ENCODE peak calls at places on chromosomes 13 and 19, in ten cellular contexts. Z is CD4-positive, alpha-beta T cell; S is B cell; J is cardiac fibroblast; X is psoas muscle; B is GM20000; A is pancreas; H is neural crest cell; Y is nephron progenitor cell; Q is cardiac muscle cell. M is an unnamed sample.

GRCh38 chr19:56333506-56333905 is 18.9 kb upstream of the ZSCAN5A start:
- DNase-seq in Z (peak), S (no peak), Y (peak), J (peak), Q (peak), X (no peak), H (peak), A (no peak), B (peak), M (peak)

GRCh38 chr19:44002212-44002565 is 568 bp upstream of the ZNF230 start:
- DNase-seq in Z (no peak), J (peak), H (no peak), A (no peak), B (no peak), X (no peak), Y (no peak), Q (no peak), S (no peak), M (no peak)

GRCh38 chr13:92461831-92462230 is 764.8 kb upstream of the GPC6 start:
- DNase-seq in J (no peak), Y (no peak), H (no peak), Z (no peak), X (no peak), B (no peak), A (no peak), Q (no peak), S (no peak), M (no peak)

GRCh38 chr13:104137416-104137815 is 1071.2 kb upstream of the SLC10A2 start:
- DNase-seq in Y (no peak), Z (no peak), X (no peak), B (no peak), J (no peak), A (no peak), Q (no peak), H (no peak), S (no peak), M (no peak)

GRCh38 chr13:23447927-23448326 is 14.4 kb upstream of the SACS start:
- DNase-seq in A (no peak), H (no peak), X (no peak), Y (no peak), J (peak), Z (no peak), S (no peak), B (no peak), Q (no peak), M (no peak)

GRCh38 chr13:83221813-83222241 is 660.4 kb downstream of the SLITRK1 start:
- DNase-seq in J (peak), S (no peak), H (no peak), Z (no peak), A (no peak), B (no peak), X (no peak), Q (no peak), Y (no peak), M (no peak)

GRCh38 chr19:10855879-10856522 is 7.8 kb downstream of the C19orf38 start:
- DNase-seq in A (no peak), Z (no peak), Q (peak), X (no peak), B (no peak), J (peak), S (no peak), H (no peak), Y (peak), M (no peak)

GRCh38 chr13:114304346-114305034 is 9.8 kb upstream of the CHAMP1 start:
- DNase-seq in H (no peak), Y (no peak), A (no peak), Q (no peak), J (no peak), Z (no peak), X (peak), S (no peak), B (no peak), M (no peak)

GRCh38 chr19:58569191-58569942 is 3.8 kb downstream of the MZF1 start:
- DNase-seq in H (no peak), Y (no peak), X (no peak), Q (no peak), Z (no peak), J (no peak), B (no peak), A (peak), S (no peak), M (no peak)

GRCh38 chr13:113470073-113470472 is 16.8 kb upstream of the ADPRHL1 start:
- DNase-seq in Q (no peak), H (no peak), Z (no peak), S (no peak), A (no peak), B (no peak), J (no peak), Y (no peak), X (no peak), M (no peak)

GRCh38 chr13:50085063-50085462 is 69.8 kb downstream of the KCNRG start:
- DNase-seq in A (no peak), X (no peak), J (peak), Q (peak), B (no peak), S (no peak), Z (no peak), Y (peak), H (no peak), M (no peak)

GRCh38 chr19:36009220-36009619 is 607 bp upstream of the SYNE4 start:
- DNase-seq in Z (peak), Q (peak), X (peak), A (peak), H (peak), J (peak), Y (peak), B (peak), S (no peak), M (peak)

GRCh38 chr19:16381756-16382401 is 57.3 kb downstream of the KLF2 start:
- DNase-seq in H (no peak), S (no peak), X (peak), Q (peak), B (no peak), Y (no peak), Z (no peak), J (peak), A (no peak), M (no peak)

GRCh38 chr13:104875008-104875762 is 1660.3 kb downstream of the EFNB2 start:
- DNase-seq in A (no peak), J (no peak), X (no peak), Q (no peak), B (no peak), Z (no peak), S (no peak), Y (no peak), H (no peak), M (no peak)

GRCh38 chr19:49680473-49681351 is 3.6 kb downstream of the PRMT1 start:
- DNase-seq in Z (peak), Y (peak), S (peak), H (peak), B (peak), A (peak), J (peak), X (peak), Q (peak), M (peak)

GRCh38 chr19:39351537-39352037 is 9.4 kb downstream of the SAMD4B start:
- DNase-seq in A (no peak), B (peak), X (no peak), Y (no peak), Z (no peak), S (no peak), H (no peak), J (no peak), Q (no peak), M (no peak)

GRCh38 chr19:33486936-33487793 is 34.4 kb downstream of the PEPD start:
- DNase-seq in B (no peak), S (no peak), A (peak), X (peak), J (no peak), H (no peak), Q (peak), Y (no peak), Z (no peak), M (no peak)

GRCh38 chr19:7076151-7076550 is 6.6 kb downstream of the ZNF557 start:
- DNase-seq in H (no peak), A (no peak), X (no peak), B (no peak), Z (no peak), S (no peak), Y (no peak), J (no peak), Q (no peak), M (no peak)

GRCh38 chr13:43407023-43407581 is 379.7 kb downstream of the ENOX1 start:
- DNase-seq in Q (no peak), A (no peak), Z (no peak), J (no peak), H (no peak), X (no peak), Y (no peak), S (no peak), B (no peak), M (no peak)

GRCh38 chr19:11964858-11965645 is at the start of gene ZNF763:
- DNase-seq in Z (peak), X (peak), Q (peak), J (peak), A (peak), H (peak), Y (peak), B (peak), S (peak), M (peak)

GRCh38 chr13:114145722-114146121 is 13.3 kb upstream of the RASA3 start:
- DNase-seq in A (peak), X (no peak), H (no peak), B (no peak), Y (no peak), S (no peak), Z (no peak), Q (no peak), J (no peak), M (no peak)

GRCh38 chr13:39565036-39565949 is 37.7 kb downstream of the LHFPL6 start:
- DNase-seq in Q (no peak), B (no peak), H (no peak), J (peak), S (no peak), X (no peak), Z (no peak), Y (no peak), A (no peak), M (no peak)

GRCh38 chr19:47626238-47626637 is 17.3 kb downstream of the BICRA start:
- DNase-seq in Q (no peak), Y (no peak), X (no peak), H (no peak), B (no peak), J (no peak), Z (no peak), S (no peak), A (no peak), M (no peak)

GRCh38 chr13:107117327-107118012 is 549.5 kb upstream of the ARGLU1 start:
- DNase-seq in Q (no peak), S (no peak), X (no peak), B (no peak), A (peak), Y (no peak), H (no peak), J (no peak), Z (no peak), M (peak)

GRCh38 chr13:113655358-113656014 is 2.5 kb downstream of the ATP4B start:
- DNase-seq in A (no peak), B (no peak), Y (no peak), J (no peak), Z (no peak), X (peak), Q (no peak), H (no peak), S (no peak), M (peak)

GRCh38 chr19:46678110-46678732 is 17.2 kb upstream of the DACT3 start:
- DNase-seq in B (no peak), Y (peak), Z (peak), Q (peak), X (peak), H (no peak), A (no peak), S (no peak), J (no peak), M (no peak)

GRCh38 chr19:8334458-8335342 is 8.4 kb downstream of the KANK3 start:
- DNase-seq in H (peak), A (peak), Z (no peak), S (no peak), Q (peak), B (no peak), J (peak), X (peak), Y (peak), M (peak)

GRCh38 chr13:113663934-113664333 is 3.1 kb upstream of the GRK1 start:
- DNase-seq in A (no peak), B (no peak), H (no peak), Z (no peak), Y (no peak), X (no peak), Q (no peak), J (no peak), S (no peak), M (peak)

GRCh38 chr19:39024875-39025641 is 7.3 kb downstream of the FBXO27 start:
- DNase-seq in Z (no peak), Y (no peak), H (no peak), B (no peak), J (no peak), S (no peak), A (no peak), X (no peak), Q (no peak), M (no peak)

GRCh38 chr13:28394422-28394821 is 100.5 kb downstream of the FLT1 start:
- DNase-seq in B (no peak), Y (no peak), Z (no peak), H (no peak), S (no peak), Q (no peak), A (no peak), X (no peak), J (peak), M (no peak)

GRCh38 chr13:77502104-77502720 is 33.3 kb upstream of the SCEL start:
- DNase-seq in B (no peak), Y (no peak), J (no peak), S (peak), H (no peak), X (no peak), Z (no peak), Q (no peak), A (no peak), M (no peak)

GRCh38 chr19:57559404-57560025 is at the start of gene ZNF550:
- DNase-seq in A (peak), X (peak), J (peak), Z (peak), Q (peak), H (peak), Y (peak), B (peak), S (peak), M (peak)

GRCh38 chr13:113937497-113938140 is 36.3 kb downstream of the C13orf46 start:
- DNase-seq in J (no peak), A (no peak), X (no peak), B (no peak), Q (no peak), H (no peak), Y (no peak), S (no peak), Z (no peak), M (no peak)

GRCh38 chr13:27678306-27679040 is 56.8 kb downstream of the POLR1D start:
- DNase-seq in Q (no peak), X (no peak), Y (no peak), S (no peak), A (no peak), H (no peak), J (peak), B (no peak), Z (no peak), M (no peak)

GRCh38 chr19:35524181-35524838 is 3.8 kb downstream of the SBSN start:
- DNase-seq in Y (peak), S (no peak), Q (peak), J (no peak), H (no peak), X (no peak), A (no peak), B (no peak), Z (no peak), M (no peak)

GRCh38 chr19:34265221-34265650 is 10.9 kb downstream of the GARRE1 start:
- DNase-seq in B (no peak), Y (no peak), S (no peak), H (no peak), Q (no peak), Z (no peak), J (no peak), X (no peak), A (no peak), M (no peak)

GRCh38 chr13:42740753-42741152 is 40.6 kb upstream of the FAM216B start:
- DNase-seq in H (no peak), Z (no peak), B (no peak), Y (no peak), J (peak), Q (no peak), A (no peak), X (peak), S (no peak), M (no peak)

GRCh38 chr19:7833225-7834156 is 3.5 kb downstream of the EVI5L start:
- DNase-seq in B (no peak), Q (no peak), Y (no peak), S (no peak), A (peak), X (no peak), Z (no peak), J (peak), H (no peak), M (no peak)

GRCh38 chr19:30222428-30222873 is 149.7 kb upstream of the ZNF536 start:
- DNase-seq in S (no peak), Y (peak), Q (peak), A (peak), Z (no peak), B (peak), H (peak), X (no peak), J (no peak), M (peak)
- TF ChIP-seq CTCF in S (peak), Y (peak), Q (peak), A (peak), Z (peak), B (peak), H (peak), X (peak), J (peak), M (peak)

GRCh38 chr13:48645845-48646244 is 7.9 kb upstream of the CYSLTR2 start:
- DNase-seq in A (no peak), Z (no peak), B (no peak), J (no peak), Y (no peak), Q (no peak), X (no peak), H (no peak), S (no peak), M (no peak)

GRCh38 chr13:48646791-48647190 is 6.9 kb upstream of the CYSLTR2 start:
- DNase-seq in Y (no peak), A (no peak), B (no peak), H (no peak), Z (no peak), S (no peak), J (no peak), Q (no peak), X (no peak), M (no peak)

GRCh38 chr13:48648446-48648845 is 5.3 kb upstream of the CYSLTR2 start:
- DNase-seq in Z (no peak), B (no peak), Q (no peak), J (no peak), Y (no peak), H (no peak), A (no peak), S (no peak), X (no peak), M (no peak)

GRCh38 chr13:48644951-48645350 is 8.8 kb upstream of the CYSLTR2 start:
- DNase-seq in X (no peak), S (no peak), H (no peak), A (no peak), Q (no peak), J (no peak), B (no peak), Y (no peak), Z (no peak), M (peak)

GRCh38 chr13:48647625-48648024 is 6.1 kb upstream of the CYSLTR2 start:
- DNase-seq in A (no peak), H (no peak), X (no peak), Q (no peak), S (no peak), Z (no peak), B (no peak), J (no peak), Y (no peak), M (no peak)
- TF ChIP-seq CTCF in A (no peak), H (no peak), X (no peak), Q (no peak), S (peak), Z (no peak), B (no peak), J (no peak), Y (no peak), M (no peak)

DNA sequence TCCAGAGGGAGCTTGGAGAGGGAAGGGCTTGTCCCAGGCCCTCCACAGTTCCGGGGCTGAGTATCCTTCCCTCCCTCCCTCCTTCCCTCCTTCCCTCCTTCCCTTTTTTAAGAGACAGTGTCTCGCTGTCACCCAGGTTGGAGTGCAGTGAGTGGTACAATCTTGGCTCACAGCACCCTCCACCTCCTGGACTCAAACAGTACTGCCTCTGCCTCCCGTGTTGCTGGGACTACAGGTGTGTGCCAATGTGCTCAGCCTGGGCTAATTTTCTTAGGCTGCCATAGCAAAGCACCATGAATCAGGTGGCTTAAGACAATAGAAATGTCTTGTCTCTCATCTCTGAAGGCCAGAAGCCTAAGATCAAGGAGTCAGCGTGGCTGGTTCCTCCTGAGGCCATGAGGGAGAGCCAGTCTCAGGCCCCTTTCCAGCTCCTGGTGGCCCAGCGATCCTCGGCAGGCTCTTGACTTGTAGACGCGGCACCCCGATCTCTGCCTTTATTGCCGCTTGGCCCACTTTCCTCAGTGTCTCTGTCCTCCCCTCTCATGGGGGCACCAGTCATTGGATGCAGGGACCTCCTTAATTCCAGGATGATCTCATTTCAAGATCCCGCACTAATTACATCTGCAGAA is 47.5 kb downstream of the CRTC1 start:
- DNase-seq in J (no peak), H (no peak), Z (no peak), B (no peak), S (no peak), X (no peak), A (no peak), Y (no peak), Q (no peak), M (no peak)
- TF ChIP-seq CTCF in J (no peak), H (no peak), Z (no peak), B (no peak), S (no peak), X (no peak), A (no peak), Y (no peak), Q (no peak), M (no peak)

DNA sequence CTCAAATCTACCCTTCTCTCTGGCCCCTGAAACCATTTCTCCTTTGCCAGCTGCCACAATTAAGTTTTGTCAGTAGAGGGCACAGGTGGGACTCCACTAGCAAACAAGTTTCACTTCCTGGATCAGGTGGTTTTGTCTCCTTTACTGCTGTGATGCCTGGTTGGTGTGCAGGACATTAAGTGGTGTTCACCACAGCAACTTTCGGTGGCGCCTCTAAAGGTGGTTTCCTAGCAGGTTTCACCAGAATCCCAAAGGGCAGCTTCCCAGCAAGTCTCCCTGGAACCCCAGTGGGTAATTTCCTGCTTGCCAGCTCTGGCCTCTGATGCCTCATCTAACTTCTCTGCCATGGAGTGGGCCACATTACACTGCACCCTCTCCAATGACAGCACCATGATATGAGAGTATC is 16.6 kb downstream of the MED4 start:
- DNase-seq in Z (no peak), X (no peak), Q (no peak), J (no peak), H (no peak), S (peak), Y (no peak), B (peak), A (no peak), M (no peak)
- TF ChIP-seq CTCF in Z (no peak), X (no peak), Q (peak), J (peak), H (no peak), S (peak), Y (no peak), B (no peak), A (no peak), M (no peak)

GRCh38 chr19:53657778-53658177 is 26.0 kb downstream of the DPRX start:
- DNase-seq in Z (no peak), X (no peak), B (no peak), Y (no peak), H (no peak), J (no peak), S (no peak), A (no peak), Q (no peak), M (no peak)

GRCh38 chr19:53662209-53662608 is 30.4 kb downstream of the DPRX start:
- DNase-seq in B (no peak), Z (no peak), X (no peak), J (no peak), Q (no peak), S (no peak), H (no peak), A (no peak), Y (no peak), M (no peak)

GRCh38 chr19:53657330-53657729 is 25.5 kb downstream of the DPRX start:
- DNase-seq in B (no peak), J (no peak), H (no peak), X (no peak), Q (no peak), Z (no peak), A (no peak), S (no peak), Y (no peak), M (no peak)

GRCh38 chr19:53660584-53660983 is 28.8 kb downstream of the DPRX start:
- DNase-seq in H (no peak), A (no peak), B (no peak), Z (no peak), Q (no peak), J (no peak), S (no peak), X (no peak), Y (no peak), M (no peak)

DNA sequence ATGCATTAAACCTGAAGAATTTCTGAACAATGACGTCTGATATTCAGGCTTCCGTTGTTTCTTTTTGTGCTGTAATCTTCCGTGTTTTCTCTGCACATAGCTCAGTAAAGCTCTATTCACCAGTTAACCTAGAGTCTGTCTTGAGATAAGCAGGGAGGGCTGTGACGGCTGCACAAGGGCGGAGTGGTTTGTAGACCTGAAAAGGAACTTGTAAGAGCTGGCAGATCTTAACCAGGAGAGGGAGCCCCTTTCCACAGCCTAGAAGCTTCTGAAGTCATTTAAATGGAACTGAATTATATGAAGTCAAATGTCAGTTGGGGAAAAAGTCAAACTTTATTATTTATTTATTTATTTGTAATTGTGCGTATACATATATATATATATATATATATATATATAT is 27.5 kb downstream of the DPRX start:
- DNase-seq in X (no peak), A (no peak), Q (peak), H (peak), B (no peak), Z (no peak), Y (peak), S (no peak), J (peak), M (no peak)
- TF ChIP-seq CTCF in X (peak), A (no peak), Q (no peak), H (peak), B (no peak), Z (no peak), Y (peak), S (no peak), J (peak), M (no peak)

M was measured in glutamatergic neuron.